ENCODE peak calls at places on chromosomes 5 and 9, in ten cellular contexts. One of them, this sample, is unnamed.
A peak's percentile ranks its signal among the peaks of the same experiment; 100 is the strongest.

GRCh38 chr5:127186657-127187056 is 103.9 kb upstream of the MEGF10 start:
- DNase-seq in T-helper 1 cell: no peak
- DNase-seq in cerebellar cortex: no peak
- DNase-seq in activated naive CD8-positive, alpha-beta T cell treated with anti-CD3 and anti-CD28 coated beads, Interleukin-2, amount 50 U/mL, for 16 hours: no peak
- DNase-seq in DMS153: no peak
- DNase-seq in GM12878: no peak
- DNase-seq in KBM-7: no peak
- DNase-seq in stimulated activated CD4-positive, alpha-beta T cell treated with anti-CD3 and anti-CD28 coated beads, Interleukin-15, amount 100 ng/mL, for 1 hour: no peak
- DNase-seq in NCI-H2081: no peak
- DNase-seq in IMR-90: no peak
- DNase-seq in this sample: no peak

GRCh38 chr9:89978185-89978584 is 373.4 kb downstream of the GADD45G start:
- DNase-seq in IMR-90: peak; percentile 21
- DNase-seq in KBM-7: no peak
- DNase-seq in activated naive CD8-positive, alpha-beta T cell treated with anti-CD3 and anti-CD28 coated beads, Interleukin-2, amount 50 U/mL, for 16 hours: no peak
- DNase-seq in GM12878: no peak
- DNase-seq in T-helper 1 cell: no peak
- DNase-seq in DMS153: peak; percentile 69
- DNase-seq in NCI-H2081: peak; percentile 25
- DNase-seq in cerebellar cortex: peak; percentile 37
- DNase-seq in stimulated activated CD4-positive, alpha-beta T cell treated with anti-CD3 and anti-CD28 coated beads, Interleukin-15, amount 100 ng/mL, for 1 hour: no peak
- DNase-seq in this sample: peak; percentile 27

GRCh38 chr5:9447691-9448090 is 98.2 kb downstream of the SEMA5A start:
- DNase-seq in NCI-H2081: no peak
- DNase-seq in T-helper 1 cell: no peak
- DNase-seq in cerebellar cortex: no peak
- DNase-seq in KBM-7: no peak
- DNase-seq in activated naive CD8-positive, alpha-beta T cell treated with anti-CD3 and anti-CD28 coated beads, Interleukin-2, amount 50 U/mL, for 16 hours: no peak
- DNase-seq in GM12878: no peak
- DNase-seq in stimulated activated CD4-positive, alpha-beta T cell treated with anti-CD3 and anti-CD28 coated beads, Interleukin-15, amount 100 ng/mL, for 1 hour: no peak
- DNase-seq in DMS153: no peak
- DNase-seq in IMR-90: peak; percentile 39
- DNase-seq in this sample: no peak

GRCh38 chr5:170875811-170876210 is 14.0 kb downstream of the RANBP17 start:
- DNase-seq in GM12878: no peak
- DNase-seq in cerebellar cortex: no peak
- DNase-seq in T-helper 1 cell: no peak
- DNase-seq in DMS153: no peak
- DNase-seq in activated naive CD8-positive, alpha-beta T cell treated with anti-CD3 and anti-CD28 coated beads, Interleukin-2, amount 50 U/mL, for 16 hours: no peak
- DNase-seq in IMR-90: no peak
- DNase-seq in NCI-H2081: no peak
- DNase-seq in KBM-7: no peak
- DNase-seq in stimulated activated CD4-positive, alpha-beta T cell treated with anti-CD3 and anti-CD28 coated beads, Interleukin-15, amount 100 ng/mL, for 1 hour: no peak
- DNase-seq in this sample: no peak

GRCh38 chr9:16434522-16434921 is 435.9 kb downstream of the BNC2 start:
- DNase-seq in NCI-H2081: no peak
- DNase-seq in KBM-7: no peak
- DNase-seq in stimulated activated CD4-positive, alpha-beta T cell treated with anti-CD3 and anti-CD28 coated beads, Interleukin-15, amount 100 ng/mL, for 1 hour: no peak
- DNase-seq in GM12878: no peak
- DNase-seq in T-helper 1 cell: no peak
- DNase-seq in DMS153: no peak
- DNase-seq in cerebellar cortex: no peak
- DNase-seq in activated naive CD8-positive, alpha-beta T cell treated with anti-CD3 and anti-CD28 coated beads, Interleukin-2, amount 50 U/mL, for 16 hours: no peak
- DNase-seq in IMR-90: peak; percentile 78
- DNase-seq in this sample: no peak

GRCh38 chr9:37026936-37027581 is 7.0 kb downstream of the PAX5 start:
- DNase-seq in stimulated activated CD4-positive, alpha-beta T cell treated with anti-CD3 and anti-CD28 coated beads, Interleukin-15, amount 100 ng/mL, for 1 hour: no peak
- DNase-seq in cerebellar cortex: no peak
- DNase-seq in activated naive CD8-positive, alpha-beta T cell treated with anti-CD3 and anti-CD28 coated beads, Interleukin-2, amount 50 U/mL, for 16 hours: no peak
- DNase-seq in KBM-7: peak; percentile 75
- DNase-seq in T-helper 1 cell: no peak
- DNase-seq in IMR-90: no peak
- DNase-seq in GM12878: no peak
- DNase-seq in NCI-H2081: peak; percentile 49
- DNase-seq in DMS153: no peak
- DNase-seq in this sample: no peak

GRCh38 chr9:91530829-91531228 is 107.2 kb upstream of the NFIL3 start:
- DNase-seq in NCI-H2081: no peak
- DNase-seq in DMS153: no peak
- DNase-seq in stimulated activated CD4-positive, alpha-beta T cell treated with anti-CD3 and anti-CD28 coated beads, Interleukin-15, amount 100 ng/mL, for 1 hour: no peak
- DNase-seq in IMR-90: peak; percentile 43
- DNase-seq in KBM-7: no peak
- DNase-seq in T-helper 1 cell: no peak
- DNase-seq in cerebellar cortex: no peak
- DNase-seq in GM12878: no peak
- DNase-seq in activated naive CD8-positive, alpha-beta T cell treated with anti-CD3 and anti-CD28 coated beads, Interleukin-2, amount 50 U/mL, for 16 hours: no peak
- DNase-seq in this sample: peak; percentile 19

GRCh38 chr9:85741112-85741874 is 461 bp downstream of the AGTPBP1 start:
- DNase-seq in stimulated activated CD4-positive, alpha-beta T cell treated with anti-CD3 and anti-CD28 coated beads, Interleukin-15, amount 100 ng/mL, for 1 hour: peak; percentile 16
- DNase-seq in KBM-7: peak; percentile 75
- DNase-seq in DMS153: peak; percentile 41
- DNase-seq in T-helper 1 cell: peak; percentile 66
- DNase-seq in GM12878: no peak
- DNase-seq in NCI-H2081: peak; percentile 61
- DNase-seq in activated naive CD8-positive, alpha-beta T cell treated with anti-CD3 and anti-CD28 coated beads, Interleukin-2, amount 50 U/mL, for 16 hours: peak; percentile 35
- DNase-seq in cerebellar cortex: peak; percentile 56
- DNase-seq in IMR-90: peak; percentile 8
- DNase-seq in this sample: no peak

GRCh38 chr5:116605310-116606070 is 30.9 kb upstream of the SEMA6A start:
- DNase-seq in NCI-H2081: no peak
- DNase-seq in stimulated activated CD4-positive, alpha-beta T cell treated with anti-CD3 and anti-CD28 coated beads, Interleukin-15, amount 100 ng/mL, for 1 hour: no peak
- DNase-seq in GM12878: no peak
- DNase-seq in DMS153: no peak
- DNase-seq in activated naive CD8-positive, alpha-beta T cell treated with anti-CD3 and anti-CD28 coated beads, Interleukin-2, amount 50 U/mL, for 16 hours: no peak
- DNase-seq in cerebellar cortex: peak; percentile 39
- DNase-seq in IMR-90: no peak
- DNase-seq in KBM-7: no peak
- DNase-seq in T-helper 1 cell: no peak
- DNase-seq in this sample: no peak

GRCh38 chr5:123119334-123119986 is 30.4 kb downstream of the PRDM6 start:
- DNase-seq in cerebellar cortex: peak; percentile 3
- DNase-seq in KBM-7: peak; percentile 38
- DNase-seq in GM12878: no peak
- DNase-seq in stimulated activated CD4-positive, alpha-beta T cell treated with anti-CD3 and anti-CD28 coated beads, Interleukin-15, amount 100 ng/mL, for 1 hour: no peak
- DNase-seq in DMS153: no peak
- DNase-seq in IMR-90: peak; percentile 74
- DNase-seq in T-helper 1 cell: no peak
- DNase-seq in NCI-H2081: no peak
- DNase-seq in activated naive CD8-positive, alpha-beta T cell treated with anti-CD3 and anti-CD28 coated beads, Interleukin-2, amount 50 U/mL, for 16 hours: no peak
- DNase-seq in this sample: no peak

GRCh38 chr9:33099754-33100153 is 23.3 kb upstream of the SMU1 start:
- DNase-seq in IMR-90: no peak
- DNase-seq in stimulated activated CD4-positive, alpha-beta T cell treated with anti-CD3 and anti-CD28 coated beads, Interleukin-15, amount 100 ng/mL, for 1 hour: no peak
- DNase-seq in T-helper 1 cell: no peak
- DNase-seq in DMS153: no peak
- DNase-seq in activated naive CD8-positive, alpha-beta T cell treated with anti-CD3 and anti-CD28 coated beads, Interleukin-2, amount 50 U/mL, for 16 hours: no peak
- DNase-seq in GM12878: no peak
- DNase-seq in cerebellar cortex: no peak
- DNase-seq in KBM-7: no peak
- DNase-seq in NCI-H2081: no peak
- DNase-seq in this sample: no peak

GRCh38 chr9:129111762-129112151 is 542 bp downstream of the PTPA start:
- DNase-seq in DMS153: no peak
- DNase-seq in IMR-90: peak; percentile 45
- DNase-seq in NCI-H2081: peak; percentile 50
- DNase-seq in T-helper 1 cell: no peak
- DNase-seq in activated naive CD8-positive, alpha-beta T cell treated with anti-CD3 and anti-CD28 coated beads, Interleukin-2, amount 50 U/mL, for 16 hours: no peak
- DNase-seq in GM12878: no peak
- DNase-seq in cerebellar cortex: peak; percentile 39
- DNase-seq in stimulated activated CD4-positive, alpha-beta T cell treated with anti-CD3 and anti-CD28 coated beads, Interleukin-15, amount 100 ng/mL, for 1 hour: peak; percentile 11
- DNase-seq in KBM-7: peak; percentile 44
- DNase-seq in this sample: no peak

GRCh38 chr5:11329676-11330075 is 568.6 kb upstream of the DAP start:
- DNase-seq in activated naive CD8-positive, alpha-beta T cell treated with anti-CD3 and anti-CD28 coated beads, Interleukin-2, amount 50 U/mL, for 16 hours: no peak
- DNase-seq in cerebellar cortex: no peak
- DNase-seq in stimulated activated CD4-positive, alpha-beta T cell treated with anti-CD3 and anti-CD28 coated beads, Interleukin-15, amount 100 ng/mL, for 1 hour: no peak
- DNase-seq in NCI-H2081: no peak
- DNase-seq in KBM-7: no peak
- DNase-seq in T-helper 1 cell: no peak
- DNase-seq in IMR-90: no peak
- DNase-seq in DMS153: no peak
- DNase-seq in GM12878: no peak
- DNase-seq in this sample: no peak

GRCh38 chr5:127867006-127867788 is 164.0 kb downstream of the CCDC192 start:
- DNase-seq in T-helper 1 cell: no peak
- DNase-seq in cerebellar cortex: no peak
- DNase-seq in NCI-H2081: no peak
- DNase-seq in KBM-7: no peak
- DNase-seq in activated naive CD8-positive, alpha-beta T cell treated with anti-CD3 and anti-CD28 coated beads, Interleukin-2, amount 50 U/mL, for 16 hours: no peak
- DNase-seq in GM12878: no peak
- DNase-seq in DMS153: no peak
- DNase-seq in IMR-90: no peak
- DNase-seq in stimulated activated CD4-positive, alpha-beta T cell treated with anti-CD3 and anti-CD28 coated beads, Interleukin-15, amount 100 ng/mL, for 1 hour: no peak
- DNase-seq in this sample: no peak

GRCh38 chr5:178590141-178590923 is at the start of gene COL23A1:
- DNase-seq in KBM-7: peak; percentile 73
- DNase-seq in activated naive CD8-positive, alpha-beta T cell treated with anti-CD3 and anti-CD28 coated beads, Interleukin-2, amount 50 U/mL, for 16 hours: no peak
- DNase-seq in T-helper 1 cell: no peak
- DNase-seq in IMR-90: peak; percentile 43
- DNase-seq in DMS153: no peak
- DNase-seq in stimulated activated CD4-positive, alpha-beta T cell treated with anti-CD3 and anti-CD28 coated beads, Interleukin-15, amount 100 ng/mL, for 1 hour: peak; percentile 21
- DNase-seq in GM12878: no peak
- DNase-seq in cerebellar cortex: peak; percentile 46
- DNase-seq in NCI-H2081: no peak
- DNase-seq in this sample: peak; percentile 61

GRCh38 chr9:129863059-129863690 is 27.9 kb downstream of the USP20 start:
- DNase-seq in T-helper 1 cell: peak; percentile 55
- DNase-seq in GM12878: no peak
- DNase-seq in DMS153: no peak
- DNase-seq in cerebellar cortex: no peak
- DNase-seq in NCI-H2081: peak; percentile 84
- DNase-seq in stimulated activated CD4-positive, alpha-beta T cell treated with anti-CD3 and anti-CD28 coated beads, Interleukin-15, amount 100 ng/mL, for 1 hour: no peak
- DNase-seq in IMR-90: peak; percentile 81
- DNase-seq in KBM-7: peak; percentile 98
- DNase-seq in activated naive CD8-positive, alpha-beta T cell treated with anti-CD3 and anti-CD28 coated beads, Interleukin-2, amount 50 U/mL, for 16 hours: no peak
- DNase-seq in this sample: peak; percentile 92

GRCh38 chr9:131815971-131816873 is 76.3 kb upstream of the RAPGEF1 start:
- DNase-seq in KBM-7: no peak
- DNase-seq in T-helper 1 cell: no peak
- DNase-seq in stimulated activated CD4-positive, alpha-beta T cell treated with anti-CD3 and anti-CD28 coated beads, Interleukin-15, amount 100 ng/mL, for 1 hour: no peak
- DNase-seq in DMS153: peak; percentile 54
- DNase-seq in IMR-90: no peak
- DNase-seq in GM12878: no peak
- DNase-seq in NCI-H2081: peak; percentile 22
- DNase-seq in activated naive CD8-positive, alpha-beta T cell treated with anti-CD3 and anti-CD28 coated beads, Interleukin-2, amount 50 U/mL, for 16 hours: no peak
- DNase-seq in cerebellar cortex: no peak
- DNase-seq in this sample: no peak

GRCh38 chr5:66974256-66974655 is 222.3 kb downstream of the CD180 start:
- DNase-seq in DMS153: no peak
- DNase-seq in stimulated activated CD4-positive, alpha-beta T cell treated with anti-CD3 and anti-CD28 coated beads, Interleukin-15, amount 100 ng/mL, for 1 hour: no peak
- DNase-seq in KBM-7: no peak
- DNase-seq in activated naive CD8-positive, alpha-beta T cell treated with anti-CD3 and anti-CD28 coated beads, Interleukin-2, amount 50 U/mL, for 16 hours: no peak
- DNase-seq in GM12878: no peak
- DNase-seq in IMR-90: peak; percentile 13
- DNase-seq in cerebellar cortex: no peak
- DNase-seq in T-helper 1 cell: no peak
- DNase-seq in NCI-H2081: no peak
- DNase-seq in this sample: no peak

GRCh38 chr9:108688051-108688450 is 167.7 kb downstream of the ACTL7B start:
- DNase-seq in GM12878: no peak
- DNase-seq in IMR-90: no peak
- DNase-seq in NCI-H2081: no peak
- DNase-seq in activated naive CD8-positive, alpha-beta T cell treated with anti-CD3 and anti-CD28 coated beads, Interleukin-2, amount 50 U/mL, for 16 hours: no peak
- DNase-seq in DMS153: no peak
- DNase-seq in T-helper 1 cell: no peak
- DNase-seq in KBM-7: no peak
- DNase-seq in stimulated activated CD4-positive, alpha-beta T cell treated with anti-CD3 and anti-CD28 coated beads, Interleukin-15, amount 100 ng/mL, for 1 hour: no peak
- DNase-seq in cerebellar cortex: no peak
- DNase-seq in this sample: no peak

GRCh38 chr5:3594514-3595101 is 1.0 kb upstream of the IRX1 start:
- DNase-seq in GM12878: no peak
- DNase-seq in cerebellar cortex: no peak
- DNase-seq in T-helper 1 cell: no peak
- DNase-seq in stimulated activated CD4-positive, alpha-beta T cell treated with anti-CD3 and anti-CD28 coated beads, Interleukin-15, amount 100 ng/mL, for 1 hour: no peak
- DNase-seq in activated naive CD8-positive, alpha-beta T cell treated with anti-CD3 and anti-CD28 coated beads, Interleukin-2, amount 50 U/mL, for 16 hours: no peak
- DNase-seq in IMR-90: no peak
- DNase-seq in NCI-H2081: no peak
- DNase-seq in KBM-7: no peak
- DNase-seq in DMS153: no peak
- DNase-seq in this sample: no peak

GRCh38 chr5:2177244-2177643 is 294.5 kb upstream of the IRX4 start:
- DNase-seq in cerebellar cortex: no peak
- DNase-seq in T-helper 1 cell: no peak
- DNase-seq in IMR-90: no peak
- DNase-seq in DMS153: no peak
- DNase-seq in NCI-H2081: no peak
- DNase-seq in GM12878: no peak
- DNase-seq in activated naive CD8-positive, alpha-beta T cell treated with anti-CD3 and anti-CD28 coated beads, Interleukin-2, amount 50 U/mL, for 16 hours: no peak
- DNase-seq in KBM-7: no peak
- DNase-seq in stimulated activated CD4-positive, alpha-beta T cell treated with anti-CD3 and anti-CD28 coated beads, Interleukin-15, amount 100 ng/mL, for 1 hour: no peak
- DNase-seq in this sample: no peak

GRCh38 chr5:168064933-168065622 is 226.4 kb upstream of the WWC1 start:
- DNase-seq in GM12878: no peak
- DNase-seq in cerebellar cortex: no peak
- DNase-seq in stimulated activated CD4-positive, alpha-beta T cell treated with anti-CD3 and anti-CD28 coated beads, Interleukin-15, amount 100 ng/mL, for 1 hour: no peak
- DNase-seq in DMS153: no peak
- DNase-seq in IMR-90: no peak
- DNase-seq in NCI-H2081: no peak
- DNase-seq in T-helper 1 cell: no peak
- DNase-seq in KBM-7: no peak
- DNase-seq in activated naive CD8-positive, alpha-beta T cell treated with anti-CD3 and anti-CD28 coated beads, Interleukin-2, amount 50 U/mL, for 16 hours: no peak
- DNase-seq in this sample: no peak

GRCh38 chr5:98570010-98570409 is 203.5 kb upstream of the RGMB start:
- DNase-seq in T-helper 1 cell: no peak
- DNase-seq in DMS153: no peak
- DNase-seq in NCI-H2081: no peak
- DNase-seq in IMR-90: peak; percentile 82
- DNase-seq in stimulated activated CD4-positive, alpha-beta T cell treated with anti-CD3 and anti-CD28 coated beads, Interleukin-15, amount 100 ng/mL, for 1 hour: no peak
- DNase-seq in GM12878: no peak
- DNase-seq in cerebellar cortex: no peak
- DNase-seq in activated naive CD8-positive, alpha-beta T cell treated with anti-CD3 and anti-CD28 coated beads, Interleukin-2, amount 50 U/mL, for 16 hours: no peak
- DNase-seq in KBM-7: no peak
- DNase-seq in this sample: no peak

GRCh38 chr9:124102363-124102762 is 90.8 kb downstream of the LHX2 start:
- DNase-seq in IMR-90: no peak
- DNase-seq in KBM-7: no peak
- DNase-seq in DMS153: no peak
- DNase-seq in T-helper 1 cell: no peak
- DNase-seq in cerebellar cortex: no peak
- DNase-seq in activated naive CD8-positive, alpha-beta T cell treated with anti-CD3 and anti-CD28 coated beads, Interleukin-2, amount 50 U/mL, for 16 hours: no peak
- DNase-seq in GM12878: no peak
- DNase-seq in stimulated activated CD4-positive, alpha-beta T cell treated with anti-CD3 and anti-CD28 coated beads, Interleukin-15, amount 100 ng/mL, for 1 hour: no peak
- DNase-seq in NCI-H2081: no peak
- DNase-seq in this sample: no peak

GRCh38 chr9:134062461-134063087 is 5.3 kb downstream of the BRD3 start:
- DNase-seq in cerebellar cortex: no peak
- DNase-seq in GM12878: no peak
- DNase-seq in KBM-7: no peak
- DNase-seq in activated naive CD8-positive, alpha-beta T cell treated with anti-CD3 and anti-CD28 coated beads, Interleukin-2, amount 50 U/mL, for 16 hours: no peak
- DNase-seq in T-helper 1 cell: no peak
- DNase-seq in IMR-90: no peak
- DNase-seq in NCI-H2081: no peak
- DNase-seq in stimulated activated CD4-positive, alpha-beta T cell treated with anti-CD3 and anti-CD28 coated beads, Interleukin-15, amount 100 ng/mL, for 1 hour: no peak
- DNase-seq in DMS153: no peak
- DNase-seq in this sample: peak; percentile 8